ENCODE peak calls at places on chromosomes 4 and X, in six cellular contexts. U, Q, R, I, S and V are unnamed samples.
A peak's percentile ranks its signal among the peaks of the same experiment; 100 is the strongest.

GRCh38 chrX:41336447-41336846 is 2.5 kb downstream of the DDX3X start:
- DNase-seq in U (no peak), R (no peak), S (no peak), Q (no peak), I (no peak), V (no peak)

GRCh38 chr4:77538574-77539157 is 67.0 kb upstream of the CXCL13 start:
- DNase-seq in I (peak; percentile 71), R (peak; percentile 42), S (peak; percentile 35), Q (no peak), U (no peak), V (peak; percentile 5)

GRCh38 chr4:105022811-105023667 is 123.6 kb upstream of the TET2 start:
- DNase-seq in U (no peak), Q (no peak), I (peak; percentile 84), S (peak; percentile 89), R (no peak), V (no peak)

GRCh38 chr4:73259552-73260140 is 1.0 kb upstream of the ANKRD17 start:
- DNase-seq in I (no peak), S (peak; percentile 48), U (no peak), Q (no peak), R (no peak), V (no peak)

GRCh38 chr4:97593248-97593647 is 550.0 kb downstream of the STPG2 start:
- DNase-seq in R (no peak), U (no peak), S (no peak), I (no peak), Q (no peak), V (no peak)

GRCh38 chr4:40912455-40913055 is 162.8 kb downstream of the NSUN7 start:
- DNase-seq in S (no peak), U (no peak), Q (no peak), I (no peak), R (no peak), V (no peak)

GRCh38 chrX:118049713-118050112 is 66.9 kb downstream of the KLHL13 start:
- DNase-seq in U (no peak), I (peak; percentile 15), R (no peak), Q (no peak), S (no peak), V (no peak)

GRCh38 chr4:183721207-183722081 is 62.4 kb downstream of the TRAPPC11 start:
- DNase-seq in U (peak; percentile 80), I (no peak), R (peak; percentile 74), Q (peak; percentile 76), S (peak; percentile 20), V (peak; percentile 68)

GRCh38 chr4:118772149-118773081 is 63.5 kb downstream of the SEC24D start:
- DNase-seq in R (no peak), U (no peak), I (peak; percentile 58), Q (no peak), S (peak; percentile 48), V (peak; percentile 55)

GRCh38 chrX:116781926-116782325 is 319.1 kb upstream of the CT83 start:
- DNase-seq in I (no peak), S (no peak), R (no peak), U (no peak), Q (peak; percentile 56), V (no peak)

GRCh38 chrX:63673896-63674295 is 111.1 kb downstream of the ARHGEF9 start:
- DNase-seq in S (no peak), I (no peak), U (no peak), Q (no peak), R (no peak), V (no peak)
- H3K9me3 ChIP-seq in S (no peaks in the 10 kb centered on the region), I (no peaks in the 10 kb centered on the region), U (no peaks in the 10 kb centered on the region), Q (no peaks in the 10 kb centered on the region), R (no peaks in the 10 kb centered on the region), V (no peaks in the 10 kb centered on the region)

DNA sequence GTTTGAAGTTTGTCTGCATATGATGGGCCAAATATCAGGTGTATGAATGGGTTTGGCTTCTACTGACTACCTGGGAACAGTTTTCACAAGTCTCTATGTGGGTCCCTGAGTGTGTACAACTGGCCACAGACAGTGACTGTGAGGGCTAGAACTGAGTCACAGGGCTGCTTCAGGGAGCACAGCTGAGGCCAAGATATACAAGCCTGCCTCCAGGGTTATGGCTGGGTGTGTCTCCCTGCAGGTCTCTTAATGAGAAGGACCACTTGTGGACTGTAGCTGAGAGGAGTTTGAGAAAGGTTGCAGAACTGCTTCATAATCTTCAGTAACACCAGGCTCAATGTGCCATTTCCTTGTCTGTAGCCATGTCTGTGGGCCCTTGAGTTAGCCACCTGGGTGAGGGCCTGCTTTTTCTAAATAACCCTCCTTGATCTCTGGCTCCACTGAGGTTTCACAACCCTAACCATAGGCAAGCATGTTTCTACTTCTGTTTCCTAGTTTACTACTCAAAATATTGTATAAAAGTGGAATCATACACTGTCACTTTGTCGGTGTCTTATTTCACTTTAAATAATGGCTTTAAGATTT is 81.3 kb downstream of the ZNF732 start:
- DNase-seq in I (no peak), Q (no peak), R (no peak), S (no peak), U (no peak), V (no peak)
- H3K9me3 ChIP-seq in I (peaks cover 9% of the 10 kb centered on the region), Q (peaks cover 20% of the 10 kb centered on the region), R (peaks cover 3% of the 10 kb centered on the region), S (no peaks in the 10 kb centered on the region), U (no peaks in the 10 kb centered on the region), V (peaks cover 2% of the 10 kb centered on the region)

GRCh38 chrX:19772306-19772705 is 115.1 kb downstream of the SH3KBP1 start:
- DNase-seq in R (no peak), Q (no peak), S (peak; percentile 25), I (peak; percentile 30), U (no peak), V (peak; percentile 53)
- H3K9me3 ChIP-seq in R (no peaks in the 10 kb centered on the region), Q (no peaks in the 10 kb centered on the region), S (no peaks in the 10 kb centered on the region), I (no peaks in the 10 kb centered on the region), U (no peaks in the 10 kb centered on the region), V (no peaks in the 10 kb centered on the region)

GRCh38 chrX:131727778-131728177 is 183.9 kb downstream of the OR13H1 start:
- DNase-seq in I (no peak), R (no peak), Q (no peak), S (no peak), U (no peak), V (no peak)

GRCh38 chrX:131728295-131729145 is 184.6 kb downstream of the OR13H1 start:
- DNase-seq in Q (peak; percentile 74), R (peak; percentile 87), U (peak; percentile 68), S (peak; percentile 65), I (no peak), V (no peak)

GRCh38 chrX:131724292-131724691 is 180.4 kb downstream of the OR13H1 start:
- DNase-seq in I (no peak), R (no peak), S (no peak), U (no peak), Q (no peak), V (no peak)

GRCh38 chrX:131725001-131725654 is 181.3 kb downstream of the OR13H1 start:
- DNase-seq in S (no peak), I (no peak), U (no peak), Q (no peak), R (no peak), V (no peak)

GRCh38 chrX:131729295-131729694 is 185.4 kb downstream of the OR13H1 start:
- DNase-seq in R (peak; percentile 87), Q (peak; percentile 91), U (peak; percentile 87), I (no peak), S (peak; percentile 74), V (no peak)
- H3K9me3 ChIP-seq in R (no peaks in the 10 kb centered on the region), Q (no peaks in the 10 kb centered on the region), U (no peaks in the 10 kb centered on the region), I (peaks cover 3% of the 10 kb centered on the region), S (no peaks in the 10 kb centered on the region), V (no peaks in the 10 kb centered on the region)

DNA sequence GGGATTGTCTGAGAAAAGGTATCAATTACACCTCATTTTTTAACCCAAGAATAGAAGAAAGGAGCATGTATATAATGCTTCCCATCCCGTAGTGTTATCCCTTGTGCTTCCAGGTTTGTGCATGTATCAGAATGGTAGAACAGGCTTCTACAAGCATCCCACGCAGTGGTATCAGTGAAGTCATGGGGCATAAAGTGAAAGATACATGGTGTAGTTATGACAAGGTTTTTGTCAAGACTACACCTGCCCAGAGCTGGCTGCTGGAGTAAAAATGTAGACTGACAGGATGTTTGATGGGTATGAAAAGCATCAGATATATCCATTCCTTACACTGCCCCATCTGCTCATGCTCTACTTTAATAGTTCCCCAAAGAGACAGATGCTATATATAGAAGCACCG is 9.5 kb downstream of the TLR1 start:
- DNase-seq in S (no peak), U (no peak), R (no peak), Q (no peak), I (no peak), V (no peak)
- H3K9me3 ChIP-seq in S (no peaks in the 10 kb centered on the region), U (no peaks in the 10 kb centered on the region), R (no peaks in the 10 kb centered on the region), Q (no peaks in the 10 kb centered on the region), I (no peaks in the 10 kb centered on the region), V (no peaks in the 10 kb centered on the region)

GRCh38 chr4:253936-254756 is 51.1 kb downstream of the ZNF732 start:
- DNase-seq in S (no peak), Q (no peak), R (no peak), I (no peak), U (no peak), V (no peak)

GRCh38 chr4:252065-252601 is 53.1 kb downstream of the ZNF732 start:
- DNase-seq in R (no peak), S (no peak), I (no peak), U (no peak), Q (no peak), V (no peak)

DNA sequence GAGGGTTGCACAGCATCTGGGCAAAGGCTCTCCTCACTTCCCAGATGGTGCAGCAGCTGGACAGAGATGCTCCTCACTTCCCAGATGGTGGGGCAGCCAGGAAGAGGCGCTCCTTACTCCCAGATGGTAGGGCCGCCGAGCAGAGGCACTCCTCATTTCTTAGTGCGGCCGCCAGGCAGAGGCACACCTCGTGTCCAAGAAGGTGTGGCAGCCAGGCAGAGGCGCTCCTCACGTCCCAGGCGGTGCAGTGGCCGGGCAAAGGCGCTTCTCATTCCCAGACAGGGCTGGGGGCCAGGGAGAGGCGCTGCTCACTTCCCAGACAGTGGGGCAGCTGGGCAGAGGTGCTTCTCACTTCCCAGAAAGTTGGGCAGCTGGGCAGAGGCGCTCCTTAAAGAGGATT is 48.8 kb downstream of the ZNF732 start:
- DNase-seq in S (no peak), Q (no peak), U (no peak), R (no peak), I (no peak), V (no peak)
- H3K9me3 ChIP-seq in S (no peaks in the 10 kb centered on the region), Q (peaks cover 70% of the 10 kb centered on the region), U (peaks cover 8% of the 10 kb centered on the region), R (peaks cover 55% of the 10 kb centered on the region), I (peaks cover 44% of the 10 kb centered on the region), V (no peaks in the 10 kb centered on the region)

DNA sequence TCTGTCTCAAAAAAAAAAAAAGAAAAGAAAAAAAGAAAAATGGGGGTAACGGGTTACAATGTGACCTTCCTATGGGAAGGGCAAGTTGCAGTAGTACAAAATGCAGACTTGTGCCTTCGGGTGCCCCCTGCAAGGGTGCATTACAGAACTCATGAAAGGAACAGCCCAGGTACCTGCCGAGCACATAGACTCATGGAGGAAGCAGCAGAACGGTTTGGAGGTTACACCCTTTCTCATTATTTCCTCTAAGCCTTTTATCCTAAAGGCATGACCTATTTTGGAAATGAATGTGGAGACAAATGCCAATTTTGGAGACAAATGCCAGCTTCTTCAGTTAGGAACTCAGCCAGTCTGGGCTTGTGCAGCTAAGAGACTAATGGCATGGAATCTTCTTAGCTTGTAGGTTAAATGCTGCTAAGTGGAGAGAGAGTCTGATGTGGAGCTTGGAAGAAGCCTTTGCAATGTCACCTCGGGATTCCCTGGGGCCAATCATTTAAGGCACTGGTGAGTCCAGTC is 44.1 kb upstream of the PRKX start:
- DNase-seq in R (no peak), I (no peak), Q (no peak), S (no peak), U (no peak), V (no peak)
- H3K9me3 ChIP-seq in R (no peaks in the 10 kb centered on the region), I (no peaks in the 10 kb centered on the region), Q (no peaks in the 10 kb centered on the region), S (no peaks in the 10 kb centered on the region), U (no peaks in the 10 kb centered on the region), V (no peaks in the 10 kb centered on the region)

GRCh38 chrX:153514259-153514658 is 3.2 kb upstream of the ATP2B3 start:
- DNase-seq in S (no peak), I (no peak), Q (no peak), R (no peak), U (no peak), V (no peak)
- H3K9me3 ChIP-seq in S (no peaks in the 10 kb centered on the region), I (no peaks in the 10 kb centered on the region), Q (no peaks in the 10 kb centered on the region), R (no peaks in the 10 kb centered on the region), U (no peaks in the 10 kb centered on the region), V (no peaks in the 10 kb centered on the region)